ENCODE peak calls at places on chromosome 22, in eight cellular contexts. J, M, D, E, Z, Y, K and S are unnamed samples.

GRCh38 chr22:39956932-39957664 is 3.1 kb upstream of the TMA7B start:
- DNase-seq in D (no peak), K (no peak), E (no peak), Z (no peak), J (no peak), Y (no peak), M (no peak), S (no peak)

GRCh38 chr22:39474351-39474991 is 17.7 kb downstream of the MGAT3 start:
- DNase-seq in E (peak; percentile 86), M (no peak), D (no peak), K (peak; percentile 70), Z (no peak), J (peak; percentile 63), Y (no peak), S (no peak)

GRCh38 chr22:48335442-48336139 is 1492.1 kb downstream of the BRD1 start:
- DNase-seq in Y (no peak), E (no peak), Z (no peak), D (no peak), M (no peak), J (no peak), K (no peak), S (no peak)

GRCh38 chr22:41387341-41387740 is 5.6 kb downstream of the TEF start:
- DNase-seq in E (no peak), K (no peak), D (no peak), M (no peak), J (no peak), Y (no peak), Z (no peak), S (no peak)

GRCh38 chr22:39518996-39519680 is 1.2 kb upstream of the ATF4 start:
- DNase-seq in Y (no peak), Z (peak; percentile 43), M (no peak), J (no peak), E (no peak), K (no peak), D (no peak), S (peak; percentile 54)

GRCh38 chr22:29994941-29995340 is 85.3 kb upstream of the HORMAD2 start:
- DNase-seq in Z (no peak), J (no peak), E (peak; percentile 52), M (peak; percentile 63), K (no peak), D (no peak), Y (no peak), S (no peak)

GRCh38 chr22:27876684-27877083 is 42.4 kb downstream of the PITPNB start:
- DNase-seq in J (no peak), D (no peak), Y (peak; percentile 63), E (peak; percentile 19), K (no peak), M (peak; percentile 52), Z (no peak), S (peak; percentile 36)

GRCh38 chr22:20671409-20672081 is 102.4 kb upstream of the SERPIND1 start:
- DNase-seq in E (no peak), K (no peak), J (no peak), D (no peak), Y (no peak), Z (no peak), M (no peak), S (no peak)

GRCh38 chr22:38073150-38074130 is 10.5 kb downstream of the SLC16A8 start:
- DNase-seq in D (no peak), J (no peak), K (no peak), E (no peak), Y (no peak), Z (no peak), M (no peak), S (no peak)